ENCODE peak calls at places on chromosomes 1 and 21, in five cellular contexts. One of them, this sample, is unnamed.

GRCh38 chr1:20290624-20291597 is at the start of gene VWA5B1:
- DNase-seq in HEK293T: peak
- DNase-seq in HepG2: no peak
- DNase-seq in K562: peak
- DNase-seq in GM12878: no peak
- DNase-seq in this sample: peak

GRCh38 chr1:183227963-183228649 is 42.0 kb downstream of the LAMC2 start:
- DNase-seq in HEK293T: peak
- DNase-seq in HepG2: peak
- DNase-seq in K562: peak
- DNase-seq in GM12878: no peak
- DNase-seq in this sample: peak

GRCh38 chr1:224626042-224626441 is 9.9 kb downstream of the CNIH3 start:
- DNase-seq in HEK293T: no peak
- DNase-seq in HepG2: no peak
- DNase-seq in K562: no peak
- DNase-seq in GM12878: no peak
- DNase-seq in this sample: no peak

GRCh38 chr1:117646007-117646913 is 40.4 kb downstream of the TENT5C start:
- DNase-seq in HEK293T: no peak
- DNase-seq in HepG2: no peak
- DNase-seq in K562: peak
- DNase-seq in GM12878: no peak
- DNase-seq in this sample: no peak

GRCh38 chr1:8870118-8870517 is 8.4 kb downstream of the ENO1 start:
- DNase-seq in HEK293T: no peak
- DNase-seq in HepG2: no peak
- DNase-seq in K562: no peak
- DNase-seq in GM12878: no peak
- DNase-seq in this sample: no peak

GRCh38 chr1:75786901-75787455 is 922 bp downstream of the RABGGTB start:
- DNase-seq in HEK293T: no peak
- DNase-seq in HepG2: no peak
- DNase-seq in K562: peak
- DNase-seq in GM12878: no peak
- DNase-seq in this sample: no peak

GRCh38 chr1:197144570-197145325 is 1.7 kb downstream of the ASPM start:
- DNase-seq in HEK293T: no peak
- DNase-seq in HepG2: peak
- DNase-seq in K562: peak
- DNase-seq in GM12878: no peak
- DNase-seq in this sample: peak

GRCh38 chr1:11358991-11359390 is 86.0 kb downstream of the UBIAD1 start:
- DNase-seq in HEK293T: no peak
- DNase-seq in HepG2: no peak
- DNase-seq in K562: no peak
- DNase-seq in GM12878: no peak
- DNase-seq in this sample: no peak

GRCh38 chr1:21553116-21553926 is 44.1 kb downstream of the ALPL start:
- DNase-seq in HEK293T: no peak
- DNase-seq in HepG2: no peak
- DNase-seq in K562: no peak
- DNase-seq in GM12878: no peak
- DNase-seq in this sample: no peak
- TF ChIP-seq FOXM1 in HEK293T: no peak
- TF ChIP-seq FOXM1 in HepG2: no peak
- TF ChIP-seq FOXM1 in K562: no peak
- TF ChIP-seq FOXM1 in GM12878: no peak
- TF ChIP-seq FOXM1 in this sample: no peak

DNA sequence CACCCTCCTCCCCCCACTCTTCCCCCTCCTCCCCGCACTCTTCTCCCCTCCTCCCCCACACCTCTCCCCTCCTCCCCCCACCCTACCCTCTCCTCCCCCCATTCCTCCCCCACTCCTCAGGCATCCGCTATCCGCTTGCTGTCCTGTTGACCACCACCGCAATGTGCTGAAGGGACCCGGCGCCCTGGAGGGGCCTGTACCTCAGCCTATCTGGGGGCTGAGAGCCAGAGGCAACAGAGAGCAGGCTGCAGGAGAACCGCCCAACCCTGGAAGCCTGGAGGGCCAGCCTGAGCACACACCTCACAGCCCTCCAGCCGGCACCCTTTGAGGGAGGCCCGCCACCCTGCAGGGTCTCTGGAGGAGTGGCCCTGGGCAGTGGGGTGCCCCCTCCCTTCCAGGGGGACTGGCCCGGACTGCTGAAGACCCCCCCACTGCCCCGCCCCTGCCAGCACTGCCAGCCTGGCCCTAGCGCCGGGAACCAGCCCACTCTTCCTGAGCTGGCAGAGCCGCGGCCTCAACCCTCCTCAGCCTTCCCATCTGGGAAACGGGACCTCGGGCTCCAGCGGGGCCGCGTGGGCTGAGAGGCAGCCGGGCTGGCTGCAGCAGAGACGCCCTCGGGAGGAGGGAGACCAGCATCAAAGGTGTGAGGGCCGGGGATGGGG is 1.2 kb downstream of the C1QTNF12 start:
- DNase-seq in HEK293T: no peak
- DNase-seq in HepG2: peak
- DNase-seq in K562: no peak
- DNase-seq in GM12878: no peak
- DNase-seq in this sample: no peak
- TF ChIP-seq FOXM1 in HEK293T: no peak
- TF ChIP-seq FOXM1 in HepG2: no peak
- TF ChIP-seq FOXM1 in K562: no peak
- TF ChIP-seq FOXM1 in GM12878: no peak
- TF ChIP-seq FOXM1 in this sample: no peak

DNA sequence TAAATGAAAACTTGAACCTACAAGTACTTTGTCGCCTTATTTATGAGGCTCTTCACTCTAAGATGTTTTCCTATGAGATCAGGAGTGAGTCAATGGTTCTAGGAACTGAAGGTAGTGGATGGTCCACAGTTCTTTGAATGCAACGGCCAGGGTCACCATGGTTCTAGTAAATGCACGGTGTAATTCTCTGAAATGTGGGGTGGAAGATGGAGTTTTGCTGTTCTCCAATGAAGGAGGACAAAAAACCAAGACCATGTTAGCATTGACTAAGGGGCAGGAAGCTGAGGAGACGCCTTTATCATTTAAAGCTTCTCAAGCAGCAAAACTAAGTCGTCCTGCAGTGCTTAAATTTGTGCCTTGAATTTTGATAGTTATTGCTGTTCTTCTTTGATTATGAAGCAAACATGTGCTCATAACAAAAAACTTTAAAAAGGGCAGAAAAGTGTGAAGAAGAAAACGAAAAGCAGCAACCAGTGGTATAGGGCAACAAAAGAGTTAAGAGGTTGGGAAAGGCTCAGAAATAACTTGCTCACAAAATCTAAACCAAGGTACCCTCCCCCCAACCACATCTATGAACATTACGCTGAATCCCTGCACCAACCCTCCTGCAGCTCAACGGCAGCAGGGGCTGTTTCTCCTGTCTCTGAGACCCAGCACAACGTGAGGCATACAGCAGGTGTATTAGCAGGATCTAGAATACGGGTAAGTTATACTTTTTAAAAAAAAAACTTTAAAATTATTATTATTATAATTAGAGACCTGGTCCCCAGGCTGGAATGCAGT is 85.0 kb downstream of the MRPL37 start:
- DNase-seq in HEK293T: no peak
- DNase-seq in HepG2: no peak
- DNase-seq in K562: peak
- DNase-seq in GM12878: no peak
- DNase-seq in this sample: no peak
- TF ChIP-seq FOXM1 in HEK293T: no peak
- TF ChIP-seq FOXM1 in HepG2: no peak
- TF ChIP-seq FOXM1 in K562: no peak
- TF ChIP-seq FOXM1 in GM12878: no peak
- TF ChIP-seq FOXM1 in this sample: no peak

GRCh38 chr21:25964009-25964408 is 206.6 kb downstream of the APP start:
- DNase-seq in HEK293T: no peak
- DNase-seq in HepG2: no peak
- DNase-seq in K562: no peak
- DNase-seq in GM12878: no peak
- DNase-seq in this sample: no peak

GRCh38 chr21:25960423-25960822 is 210.1 kb downstream of the APP start:
- DNase-seq in HEK293T: no peak
- DNase-seq in HepG2: no peak
- DNase-seq in K562: no peak
- DNase-seq in GM12878: no peak
- DNase-seq in this sample: peak

GRCh38 chr21:25964926-25965325 is 205.6 kb downstream of the APP start:
- DNase-seq in HEK293T: no peak
- DNase-seq in HepG2: no peak
- DNase-seq in K562: no peak
- DNase-seq in GM12878: no peak
- DNase-seq in this sample: no peak

GRCh38 chr21:25961042-25961441 is 209.5 kb downstream of the APP start:
- DNase-seq in HEK293T: no peak
- DNase-seq in HepG2: no peak
- DNase-seq in K562: no peak
- DNase-seq in GM12878: no peak
- DNase-seq in this sample: no peak

DNA sequence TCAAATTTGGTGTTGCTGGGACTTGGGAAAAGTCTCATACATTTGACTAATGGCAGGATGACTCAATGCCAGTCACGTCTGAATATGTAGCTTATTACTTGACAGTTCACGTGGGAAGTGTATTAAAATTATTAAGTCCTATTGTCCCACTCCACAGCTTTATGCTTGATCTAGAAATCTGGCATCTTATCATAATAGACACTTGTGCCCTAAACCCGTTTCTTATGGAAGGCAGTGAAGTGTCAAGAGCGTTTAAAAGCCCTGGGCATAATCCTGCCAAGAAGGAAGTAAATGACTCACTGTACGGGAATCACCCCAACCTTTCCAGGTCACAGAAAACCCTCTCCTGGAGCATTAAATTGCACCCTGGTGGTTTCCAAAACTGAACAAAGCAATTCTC is 207.4 kb downstream of the APP start:
- DNase-seq in HEK293T: no peak
- DNase-seq in HepG2: no peak
- DNase-seq in K562: no peak
- DNase-seq in GM12878: no peak
- DNase-seq in this sample: no peak
- TF ChIP-seq FOXM1 in HEK293T: no peak
- TF ChIP-seq FOXM1 in HepG2: no peak
- TF ChIP-seq FOXM1 in K562: no peak
- TF ChIP-seq FOXM1 in GM12878: no peak
- TF ChIP-seq FOXM1 in this sample: no peak

GRCh38 chr1:154937051-154937987 is 800 bp upstream of the PMVK start:
- DNase-seq in HEK293T: peak
- DNase-seq in HepG2: peak
- DNase-seq in K562: peak
- DNase-seq in GM12878: peak
- DNase-seq in this sample: peak

GRCh38 chr1:154936416-154937050 is at the start of gene PMVK:
- DNase-seq in HEK293T: peak
- DNase-seq in HepG2: peak
- DNase-seq in K562: peak
- DNase-seq in GM12878: peak
- DNase-seq in this sample: peak

GRCh38 chr1:154935749-154936415 is 637 bp downstream of the PMVK start:
- DNase-seq in HEK293T: no peak
- DNase-seq in HepG2: no peak
- DNase-seq in K562: no peak
- DNase-seq in GM12878: no peak
- DNase-seq in this sample: no peak

GRCh38 chr1:154934358-154934948 is 2.1 kb downstream of the PMVK start:
- DNase-seq in HEK293T: no peak
- DNase-seq in HepG2: no peak
- DNase-seq in K562: no peak
- DNase-seq in GM12878: no peak
- DNase-seq in this sample: no peak

GRCh38 chr1:154931940-154932487 is 4.5 kb downstream of the PMVK start:
- DNase-seq in HEK293T: no peak
- DNase-seq in HepG2: peak
- DNase-seq in K562: no peak
- DNase-seq in GM12878: no peak
- DNase-seq in this sample: no peak
- TF ChIP-seq FOXM1 in HEK293T: no peak
- TF ChIP-seq FOXM1 in HepG2: no peak
- TF ChIP-seq FOXM1 in K562: no peak
- TF ChIP-seq FOXM1 in GM12878: no peak
- TF ChIP-seq FOXM1 in this sample: no peak

GRCh38 chr1:221868894-221869293 is 127.0 kb upstream of the DUSP10 start:
- DNase-seq in HEK293T: no peak
- DNase-seq in HepG2: no peak
- DNase-seq in K562: no peak
- DNase-seq in GM12878: no peak
- DNase-seq in this sample: no peak
- TF ChIP-seq FOXM1 in HEK293T: no peak
- TF ChIP-seq FOXM1 in HepG2: no peak
- TF ChIP-seq FOXM1 in K562: no peak
- TF ChIP-seq FOXM1 in GM12878: no peak
- TF ChIP-seq FOXM1 in this sample: no peak